ENCODE peak calls at places on chromosomes 1 and 21, in four cellular contexts. M is cardiac muscle cell, T is glutamatergic neuron, N is astrocyte of the spinal cord. Q is an unnamed sample.
A peak's percentile ranks its signal among the peaks of the same experiment; 100 is the strongest.

GRCh38 chr1:160709715-160710114 is 1.9 kb downstream of the CD48 start:
- DNase-seq in M (no peak), T (no peak), N (no peak), Q (no peak)

GRCh38 chr1:51222136-51222787 is 13.8 kb upstream of the RNF11 start:
- DNase-seq in M (no peak), T (no peak), N (no peak), Q (no peak)

GRCh38 chr1:18800258-18800657 is 59.2 kb downstream of the TAS1R2 start:
- DNase-seq in M (no peak), T (no peak), N (no peak), Q (no peak)

GRCh38 chr1:92411511-92411910 is 75.2 kb downstream of the GFI1 start:
- DNase-seq in M (peak; percentile 50), T (no peak), N (peak; percentile 61), Q (no peak)

GRCh38 chr1:92259350-92259749 is 39.4 kb downstream of the GLMN start:
- DNase-seq in M (no peak), T (no peak), N (no peak), Q (no peak)

GRCh38 chr1:207054476-207054875 is 1.4 kb downstream of the PFKFB2 start:
- DNase-seq in M (no peak), T (no peak), N (no peak), Q (no peak)

GRCh38 chr1:32394890-32395415 is 712 bp upstream of the BSDC1 start:
- DNase-seq in M (peak; percentile 29), T (no peak), N (no peak), Q (no peak)

GRCh38 chr1:116431870-116432500 is 58.9 kb downstream of the ATP1A1 start:
- DNase-seq in M (no peak), T (no peak), N (no peak), Q (no peak)

GRCh38 chr1:159752135-159752580 is 28.6 kb upstream of the DUSP23 start:
- DNase-seq in M (peak; percentile 98), T (no peak), N (peak; percentile 24), Q (peak; percentile 39)

GRCh38 chr1:201761178-201761577 is 67.8 kb upstream of the IPO9 start:
- DNase-seq in M (no peak), T (no peak), N (peak; percentile 25), Q (no peak)

GRCh38 chr1:10068605-10069294 is 36.0 kb downstream of the UBE4B start:
- DNase-seq in M (no peak), T (no peak), N (peak; percentile 29), Q (no peak)

GRCh38 chr1:9207086-9207485 is 27.5 kb upstream of the H6PD start:
- DNase-seq in M (peak; percentile 44), T (no peak), N (peak; percentile 80), Q (no peak)

GRCh38 chr1:116868386-116868785 is 41.3 kb upstream of the PTGFRN start:
- DNase-seq in M (peak; percentile 78), T (no peak), N (no peak), Q (no peak)

GRCh38 chr21:26784974-26785373 is 60.2 kb downstream of the ADAMTS1 start:
- DNase-seq in M (no peak), T (no peak), N (no peak), Q (peak; percentile 8)

GRCh38 chr1:29186707-29187106 is 5.0 kb upstream of the SRSF4 start:
- DNase-seq in M (no peak), T (no peak), N (no peak), Q (no peak)

GRCh38 chr1:37410815-37411214 is 63.6 kb upstream of the ZC3H12A start:
- DNase-seq in M (peak; percentile 39), T (no peak), N (peak; percentile 5), Q (no peak)

GRCh38 chr1:1122078-1122811 is 6.4 kb upstream of the C1orf159 start:
- DNase-seq in M (peak; percentile 80), T (peak; percentile 86), N (peak; percentile 46), Q (peak; percentile 35)

GRCh38 chr1:87226341-87226760 is 102.3 kb upstream of the LMO4 start:
- DNase-seq in M (peak; percentile 99), T (no peak), N (peak; percentile 99), Q (peak; percentile 55)

GRCh38 chr1:201307760-201308499 is 24.6 kb downstream of the PKP1 start:
- DNase-seq in M (no peak), T (no peak), N (no peak), Q (no peak)

DNA sequence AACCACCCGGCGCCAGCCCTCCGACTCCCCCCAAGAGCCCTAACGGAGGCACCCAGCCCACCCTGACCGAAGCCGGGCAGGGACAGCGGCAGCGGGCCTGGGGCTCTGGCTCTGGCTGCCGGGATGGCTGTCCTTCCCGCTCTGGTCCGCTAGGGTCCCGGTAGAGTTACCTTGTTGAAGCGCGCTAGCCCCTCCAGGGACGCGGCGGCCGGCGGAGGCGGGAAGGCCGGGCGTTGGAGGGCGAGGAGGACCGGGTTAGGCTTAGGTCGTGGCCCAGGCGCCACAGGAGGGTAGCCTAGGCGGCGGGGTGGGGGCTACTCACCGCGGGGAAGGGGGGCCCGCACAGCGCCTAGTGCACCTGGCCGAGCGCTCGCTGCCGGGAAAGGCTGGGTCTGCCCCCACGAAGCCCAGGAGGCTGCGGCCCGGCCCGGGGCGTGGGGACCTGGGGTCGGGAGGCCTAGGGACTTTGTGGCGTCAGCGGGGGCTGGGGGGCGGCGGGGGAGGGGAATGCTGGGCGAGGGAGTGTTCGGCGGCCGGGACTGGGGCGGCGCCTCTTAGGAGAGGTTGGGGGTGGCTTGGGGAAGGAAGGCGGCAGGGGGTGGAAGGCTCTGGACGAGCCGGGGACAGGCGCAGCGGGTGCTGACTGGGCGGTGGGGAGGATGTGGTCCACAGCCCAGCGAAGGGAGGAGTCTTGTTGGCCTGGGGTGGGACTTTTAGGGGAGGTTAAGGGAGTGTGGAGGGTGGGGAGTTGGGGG is at the start of gene TRIM17:
- DNase-seq in M (peak; percentile 44), T (peak; percentile 80), N (peak; percentile 15), Q (no peak)
- TF ChIP-seq CTCF in M (peak; percentile 40), T (peak; percentile 67), N (peak; percentile 56), Q (peak; percentile 36)

GRCh38 chr1:222084996-222085395 is 343.1 kb upstream of the DUSP10 start:
- DNase-seq in M (peak; percentile 77), T (no peak), N (no peak), Q (no peak)
- TF ChIP-seq CTCF in M (no peak), T (no peak), N (no peak), Q (no peak)

GRCh38 chr1:41416552-41417334 is 55.5 kb downstream of the FOXO6 start:
- DNase-seq in M (peak; percentile 83), T (peak; percentile 78), N (peak; percentile 66), Q (no peak)
- TF ChIP-seq CTCF in M (peak; percentile 92), T (peak; percentile 88), N (peak; percentile 93), Q (peak; percentile 97)

DNA sequence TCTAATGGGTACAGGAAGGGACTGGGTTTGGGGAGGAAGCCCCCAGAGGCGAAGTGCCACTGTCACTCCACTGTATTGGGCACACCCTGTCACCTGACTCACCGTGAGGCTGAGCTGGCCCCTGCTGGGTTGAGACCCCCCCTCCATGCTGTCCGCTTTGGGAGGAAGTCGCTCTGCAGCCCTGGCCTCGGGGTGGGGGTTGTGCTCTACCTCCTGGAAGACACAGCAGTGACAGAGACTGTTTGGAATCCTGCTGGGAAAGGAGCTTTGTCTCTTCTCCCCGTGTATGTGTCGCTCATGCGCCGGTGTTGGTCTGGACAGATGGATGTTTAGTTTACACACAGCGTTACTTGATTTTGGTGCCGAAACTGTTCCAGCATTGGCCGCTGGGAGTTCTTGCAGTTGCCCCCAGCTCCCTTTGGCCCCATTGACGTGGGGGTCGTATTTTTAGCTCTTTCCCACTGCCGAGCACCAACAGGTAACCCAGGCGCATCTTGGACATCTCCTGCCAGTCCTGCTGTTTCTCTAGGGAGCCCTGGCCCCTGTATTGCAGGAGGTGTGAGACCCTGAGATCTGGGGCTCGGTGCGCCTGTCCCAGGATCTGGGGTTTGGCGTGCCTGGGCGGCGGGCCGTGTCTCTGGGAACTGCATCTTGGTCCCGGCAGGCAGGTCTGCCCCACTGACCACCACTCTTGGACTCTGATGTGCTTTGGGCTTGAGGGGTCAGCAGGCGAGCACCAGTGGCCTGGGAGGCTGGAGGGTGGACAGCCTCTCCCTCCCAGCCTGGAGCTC is 30.3 kb downstream of the SLX9 start:
- DNase-seq in M (peak; percentile 13), T (no peak), N (peak; percentile 27), Q (no peak)
- TF ChIP-seq CTCF in M (no peak), T (no peak), N (no peak), Q (no peak)

Q was measured in gastrocnemius medialis.